ENCODE peak calls at places on chromosomes 3 and 15, in five cellular contexts. U is breast epithelium, P is brain microvascular endothelial cell, C is ascending aorta, Y is A549. V is an unnamed sample.

GRCh38 chr15:81923561-81924350 is 122.1 kb downstream of the MEX3B start:
- DNase-seq in U (no peak), P (no peak), C (no peak), Y (no peak), V (no peak)

GRCh38 chr3:111581403-111582113 is 13.6 kb downstream of the ZBED2 start:
- DNase-seq in U (no peak), P (no peak), C (no peak), Y (no peak), V (no peak)

GRCh38 chr3:70737656-70738309 is 425.3 kb upstream of the MDFIC2 start:
- DNase-seq in U (peak), P (no peak), C (no peak), Y (peak), V (no peak)

GRCh38 chr3:189947948-189948723 is 172.6 kb downstream of the P3H2 start:
- DNase-seq in U (no peak), P (peak), C (no peak), Y (peak), V (no peak)

GRCh38 chr15:60391722-60392340 is 6.0 kb downstream of the ANXA2 start:
- DNase-seq in U (no peak), P (no peak), C (peak), Y (no peak), V (no peak)

GRCh38 chr15:84697353-84697990 is 18.5 kb downstream of the SEC11A start:
- DNase-seq in U (no peak), P (no peak), C (no peak), Y (no peak), V (no peak)

GRCh38 chr15:48766196-48766595 is 44.7 kb downstream of the CEP152 start:
- DNase-seq in U (no peak), P (no peak), C (no peak), Y (peak), V (no peak)

GRCh38 chr15:48472756-48473155 is 141.5 kb downstream of the DUT start:
- DNase-seq in U (no peak), P (peak), C (no peak), Y (peak), V (no peak)

GRCh38 chr15:72890043-72890442 is 106.5 kb upstream of the ADPGK start:
- DNase-seq in U (no peak), P (no peak), C (no peak), Y (no peak), V (no peak)

GRCh38 chr3:150222646-150223045 is 185.5 kb upstream of the TSC22D2 start:
- DNase-seq in U (no peak), P (no peak), C (no peak), Y (no peak), V (no peak)

GRCh38 chr3:72724070-72724469 is 124.2 kb downstream of the SHQ1 start:
- DNase-seq in U (peak), P (no peak), C (no peak), Y (peak), V (no peak)

GRCh38 chr15:96324192-96324895 is 6.2 kb upstream of the NR2F2 start:
- DNase-seq in U (no peak), P (peak), C (peak), Y (no peak), V (no peak)

GRCh38 chr15:96322401-96323249 is 7.9 kb upstream of the NR2F2 start:
- DNase-seq in U (no peak), P (peak), C (peak), Y (no peak), V (no peak)

GRCh38 chr15:96323250-96324162 is 7.0 kb upstream of the NR2F2 start:
- DNase-seq in U (no peak), P (no peak), C (peak), Y (no peak), V (no peak)

GRCh38 chr15:96320703-96321421 is 9.6 kb upstream of the NR2F2 start:
- DNase-seq in U (no peak), P (no peak), C (peak), Y (no peak), V (no peak)

DNA sequence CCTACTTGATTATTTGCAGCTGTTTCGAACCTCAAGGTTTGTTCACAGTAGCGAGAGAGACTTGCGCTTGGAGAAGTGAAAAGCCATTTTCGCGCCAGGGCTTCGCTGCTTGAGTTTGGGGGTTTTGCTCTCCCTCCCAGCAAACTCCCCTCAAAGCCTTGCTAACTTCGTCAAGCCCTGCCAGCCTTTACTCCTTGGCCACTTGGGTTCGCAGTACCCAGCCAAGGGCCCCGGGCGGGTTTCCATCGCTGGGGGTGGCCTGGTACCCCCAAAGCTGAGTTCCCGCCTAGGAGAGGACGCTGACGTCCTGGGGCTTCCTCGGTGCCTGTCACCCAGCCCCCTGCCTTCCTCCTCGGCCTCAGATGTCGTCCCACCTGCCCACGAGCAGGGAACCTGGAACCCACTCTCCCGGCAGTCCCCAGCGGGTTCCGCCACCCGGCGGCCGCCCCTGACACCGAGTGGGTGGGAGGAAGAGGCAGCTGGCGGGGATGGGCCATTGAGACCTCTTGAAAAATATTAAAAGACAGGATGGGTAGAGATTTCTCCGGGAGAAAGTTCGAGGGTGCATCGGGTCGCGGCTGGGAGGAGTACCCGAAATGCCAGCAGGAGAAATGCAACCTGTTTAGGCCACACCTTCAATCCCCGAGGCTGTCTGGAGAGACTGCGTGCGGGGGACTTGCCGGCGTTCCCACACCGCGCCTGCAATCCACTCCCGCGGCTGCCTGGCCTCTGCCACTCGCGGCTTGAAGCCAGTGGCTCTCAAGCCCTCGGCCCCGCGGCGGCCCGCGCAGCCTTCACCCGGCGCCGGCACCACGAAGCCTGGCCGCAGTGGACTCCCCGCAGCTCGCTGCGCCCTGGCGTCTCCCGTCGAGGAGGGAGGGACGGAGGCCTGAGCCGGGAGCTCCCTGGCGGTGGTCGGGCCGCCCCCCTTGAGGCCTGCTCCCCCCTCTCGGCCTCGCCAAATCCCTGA is 8.8 kb upstream of the NR2F2 start:
- DNase-seq in U (no peak), P (peak), C (peak), Y (no peak), V (no peak)
- TF ChIP-seq CTCF in U (no peak), P (peak), C (no peak), Y (no peak), V (no peak)

GRCh38 chr15:32743411-32744145 is 25.8 kb downstream of the GREM1 start:
- DNase-seq in U (no peak), P (no peak), C (no peak), Y (no peak), V (no peak)
- TF ChIP-seq CTCF in U (no peak), P (no peak), C (no peak), Y (no peak), V (no peak)

DNA sequence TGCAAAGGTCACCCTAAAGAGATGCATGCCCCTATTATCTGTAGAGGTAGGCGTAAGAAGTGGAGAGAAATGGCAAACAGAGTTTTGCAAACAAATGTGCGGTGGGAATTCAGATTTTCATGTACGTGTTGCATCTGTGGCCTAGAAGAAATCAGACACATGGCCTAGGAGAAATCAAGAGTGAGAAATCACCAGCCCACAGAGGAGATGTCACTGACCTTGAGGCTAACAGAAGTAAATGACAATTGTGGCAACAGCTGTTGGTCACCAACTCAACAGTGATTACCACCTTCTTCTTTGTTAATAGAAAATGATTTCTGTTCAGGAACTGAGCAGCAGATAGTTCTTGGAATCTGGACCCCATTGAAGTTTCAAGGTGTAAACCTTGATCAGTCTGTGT is 34.1 kb upstream of the RFTN1 start:
- DNase-seq in U (no peak), P (no peak), C (no peak), Y (no peak), V (no peak)
- TF ChIP-seq CTCF in U (no peak), P (no peak), C (no peak), Y (no peak), V (no peak)

GRCh38 chr3:142977399-142977728 is 13.9 kb upstream of the PAQR9 start:
- DNase-seq in U (no peak), P (peak), C (no peak), Y (peak), V (no peak)

GRCh38 chr3:142972092-142972753 is 8.7 kb upstream of the PAQR9 start:
- DNase-seq in U (no peak), P (no peak), C (no peak), Y (no peak), V (no peak)

GRCh38 chr3:142976621-142977398 is 13.3 kb upstream of the PAQR9 start:
- DNase-seq in U (peak), P (peak), C (peak), Y (peak), V (no peak)

GRCh38 chr3:142973217-142974009 is 9.9 kb upstream of the PAQR9 start:
- DNase-seq in U (no peak), P (no peak), C (no peak), Y (no peak), V (no peak)

GRCh38 chr3:142975316-142975995 is 12.0 kb upstream of the PAQR9 start:
- DNase-seq in U (no peak), P (no peak), C (no peak), Y (peak), V (no peak)
- TF ChIP-seq CTCF in U (no peak), P (peak), C (no peak), Y (peak), V (no peak)

DNA sequence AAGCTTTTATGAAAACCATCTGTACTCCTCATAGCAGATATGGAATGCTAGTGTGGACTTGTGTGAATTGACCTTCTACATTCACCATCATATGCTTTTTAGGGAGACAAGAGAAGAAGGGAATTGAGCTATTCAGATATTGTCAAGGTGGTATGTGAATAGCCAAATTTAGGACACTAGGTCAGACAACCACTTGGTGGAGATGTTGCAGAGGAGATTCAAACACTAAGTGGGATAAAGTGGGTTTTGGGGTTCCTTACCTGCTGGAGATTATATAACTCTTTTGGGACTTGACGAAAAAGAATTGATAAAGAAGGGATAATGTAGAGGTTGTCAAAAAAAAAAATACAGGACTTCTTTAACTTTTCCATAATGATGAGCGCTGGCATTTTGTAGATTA is 231.8 kb upstream of the THRB start:
- DNase-seq in U (no peak), P (no peak), C (no peak), Y (no peak), V (no peak)
- TF ChIP-seq CTCF in U (no peak), P (no peak), C (no peak), Y (no peak), V (no peak)

DNA sequence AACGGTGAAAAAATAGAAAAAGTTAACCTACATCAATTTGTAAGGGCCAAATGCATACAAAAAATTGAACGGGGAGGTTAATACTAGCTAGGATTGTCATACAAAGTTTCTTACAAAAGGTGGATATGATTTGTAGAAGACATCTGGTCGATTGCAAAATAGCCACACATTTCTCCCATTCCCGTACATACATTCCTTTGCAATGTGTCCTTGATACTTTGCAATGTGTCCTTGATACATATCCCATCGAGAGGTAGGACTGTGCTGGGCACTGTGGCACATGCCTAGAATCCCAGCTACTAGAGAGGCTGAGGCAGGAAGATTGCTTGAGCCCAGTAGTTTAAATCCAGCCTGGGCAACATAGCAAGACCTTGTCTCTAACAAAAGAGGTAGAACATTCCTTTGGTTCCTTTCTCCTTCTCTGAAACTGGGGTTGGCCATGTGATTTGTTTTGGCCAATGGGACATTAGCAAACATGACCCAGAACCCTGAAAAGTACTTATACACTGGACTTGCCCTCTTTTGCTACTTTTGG is 9.5 kb downstream of the TTBK2 start:
- DNase-seq in U (no peak), P (no peak), C (no peak), Y (no peak), V (no peak)
- TF ChIP-seq CTCF in U (no peak), P (no peak), C (no peak), Y (no peak), V (no peak)